ENCODE peak calls at places on chromosomes 3 and 15, in nine cellular contexts. K is Caco-2; P is CD4-positive, alpha-beta T cell; J is heart right ventricle; T is mammary epithelial cell; W is natural killer cell; D is astrocyte of the cerebellum; U is MCF 10A; G is GM13976. A is an unnamed sample.

GRCh38 chr3:168213920-168214319 is 118.2 kb upstream of the GOLIM4 start:
- DNase-seq in D (no peak), K (no peak), T (no peak), P (no peak), W (no peak), J (no peak), U (no peak), G (peak), A (no peak)

GRCh38 chr3:52093751-52094525 is 37.6 kb upstream of the DUSP7 start:
- DNase-seq in U (peak), D (peak), T (no peak), G (no peak), W (no peak), P (no peak), K (no peak), J (no peak), A (no peak)

GRCh38 chr3:129051776-129052400 is 8.7 kb upstream of the GP9 start:
- DNase-seq in G (no peak), T (no peak), D (no peak), P (no peak), W (no peak), U (no peak), K (no peak), J (peak), A (no peak)

GRCh38 chr15:77495806-77496589 is 75.3 kb downstream of the HMG20A start:
- DNase-seq in J (no peak), U (no peak), P (no peak), T (no peak), D (no peak), K (no peak), G (no peak), W (no peak), A (no peak)

GRCh38 chr15:90106522-90107117 is 4.4 kb upstream of the IDH2 start:
- DNase-seq in K (no peak), D (no peak), W (no peak), T (peak), G (no peak), U (peak), J (peak), P (no peak), A (peak)

GRCh38 chr3:195458188-195458800 is 15.5 kb upstream of the ACAP2 start:
- DNase-seq in K (no peak), G (peak), W (no peak), P (no peak), T (no peak), U (no peak), D (no peak), J (no peak), A (no peak)

GRCh38 chr3:52471371-52472238 is 16.2 kb downstream of the NISCH start:
- DNase-seq in W (no peak), D (no peak), T (no peak), U (peak), K (no peak), J (peak), P (no peak), G (peak), A (peak)

GRCh38 chr3:171528102-171528501 is 67.9 kb upstream of the TNIK start:
- DNase-seq in U (peak), D (no peak), T (no peak), J (no peak), G (no peak), W (no peak), P (no peak), K (no peak), A (no peak)

GRCh38 chr15:67746022-67746421 is 79.3 kb upstream of the SKOR1 start:
- DNase-seq in K (no peak), G (no peak), J (no peak), P (no peak), U (peak), D (no peak), W (no peak), T (peak), A (no peak)

GRCh38 chr3:188432826-188433525 is 279.0 kb downstream of the LPP start:
- DNase-seq in D (peak), J (no peak), K (peak), T (no peak), U (no peak), P (no peak), G (no peak), W (no peak), A (peak)

GRCh38 chr15:76930831-76931396 is 635 bp upstream of the RCN2 start:
- DNase-seq in T (no peak), J (no peak), G (no peak), U (no peak), K (no peak), W (no peak), D (no peak), P (no peak), A (no peak)

GRCh38 chr3:101182734-101183133 is 137.6 kb downstream of the IMPG2 start:
- DNase-seq in D (no peak), G (no peak), U (peak), W (no peak), J (no peak), T (peak), K (no peak), P (no peak), A (peak)

GRCh38 chr3:143016321-143016972 is 15.1 kb downstream of the U2SURP start:
- DNase-seq in T (no peak), K (no peak), W (no peak), P (no peak), G (no peak), J (no peak), D (no peak), U (no peak), A (no peak)

GRCh38 chr3:172138792-172139507 is 99.6 kb downstream of the FNDC3B start:
- DNase-seq in J (no peak), D (no peak), G (peak), U (peak), P (no peak), T (peak), W (no peak), K (no peak), A (peak)

GRCh38 chr15:59501531-59502113 is 63.6 kb downstream of the FAM81A start:
- DNase-seq in K (peak), T (peak), G (peak), W (no peak), U (peak), D (no peak), J (no peak), P (no peak), A (peak)

GRCh38 chr15:63221346-63221745 is 31.9 kb downstream of the RAB8B start:
- DNase-seq in G (no peak), P (no peak), T (no peak), K (no peak), U (peak), W (no peak), J (no peak), D (no peak), A (no peak)

GRCh38 chr3:31777092-31777491 is 204.0 kb downstream of the OSBPL10 start:
- DNase-seq in U (no peak), J (no peak), W (no peak), T (peak), D (no peak), K (no peak), P (no peak), G (no peak), A (no peak)

GRCh38 chr3:25572919-25573385 is 91.8 kb downstream of the TOP2B start:
- DNase-seq in U (peak), K (no peak), J (no peak), W (no peak), P (no peak), T (no peak), G (no peak), D (no peak), A (no peak)

GRCh38 chr3:106183762-106184391 is 315.1 kb upstream of the CBLB start:
- DNase-seq in D (peak), W (no peak), K (no peak), U (peak), G (no peak), J (no peak), T (peak), P (no peak), A (no peak)

GRCh38 chr3:13496879-13497278 is 16.8 kb downstream of the HDAC11 start:
- DNase-seq in J (no peak), K (no peak), W (no peak), P (no peak), D (no peak), G (no peak), T (no peak), U (no peak), A (no peak)

GRCh38 chr15:62054979-62055378 is 5.3 kb downstream of the VPS13C start:
- DNase-seq in G (no peak), D (no peak), U (no peak), J (no peak), W (no peak), P (no peak), T (no peak), K (no peak), A (no peak)

GRCh38 chr3:132773071-132773619 is 50.9 kb upstream of the NPHP3 start:
- DNase-seq in J (no peak), D (no peak), P (no peak), K (no peak), W (no peak), T (peak), G (no peak), U (no peak), A (no peak)

GRCh38 chr3:171163724-171164465 is 137.4 kb upstream of the SLC2A2 start:
- DNase-seq in D (no peak), G (no peak), P (no peak), J (no peak), K (no peak), U (no peak), W (no peak), T (peak), A (no peak)

GRCh38 chr3:155313303-155313702 is 19.8 kb upstream of the STRIT1 start:
- DNase-seq in K (no peak), W (no peak), U (no peak), J (no peak), P (no peak), G (no peak), T (no peak), D (no peak), A (no peak)

GRCh38 chr3:58234516-58234931 is 3.1 kb upstream of the ABHD6 start:
- DNase-seq in G (no peak), D (no peak), K (no peak), T (peak), U (peak), P (no peak), W (no peak), J (no peak), A (peak)

GRCh38 chr15:88345962-88346361 is 89.4 kb upstream of the NTRK3 start:
- DNase-seq in D (no peak), J (no peak), G (no peak), P (no peak), K (no peak), T (no peak), U (no peak), W (no peak), A (no peak)

GRCh38 chr15:88344786-88345185 is 88.2 kb upstream of the NTRK3 start:
- DNase-seq in W (no peak), G (no peak), T (no peak), U (no peak), D (no peak), J (no peak), K (no peak), P (no peak), A (no peak)

DNA sequence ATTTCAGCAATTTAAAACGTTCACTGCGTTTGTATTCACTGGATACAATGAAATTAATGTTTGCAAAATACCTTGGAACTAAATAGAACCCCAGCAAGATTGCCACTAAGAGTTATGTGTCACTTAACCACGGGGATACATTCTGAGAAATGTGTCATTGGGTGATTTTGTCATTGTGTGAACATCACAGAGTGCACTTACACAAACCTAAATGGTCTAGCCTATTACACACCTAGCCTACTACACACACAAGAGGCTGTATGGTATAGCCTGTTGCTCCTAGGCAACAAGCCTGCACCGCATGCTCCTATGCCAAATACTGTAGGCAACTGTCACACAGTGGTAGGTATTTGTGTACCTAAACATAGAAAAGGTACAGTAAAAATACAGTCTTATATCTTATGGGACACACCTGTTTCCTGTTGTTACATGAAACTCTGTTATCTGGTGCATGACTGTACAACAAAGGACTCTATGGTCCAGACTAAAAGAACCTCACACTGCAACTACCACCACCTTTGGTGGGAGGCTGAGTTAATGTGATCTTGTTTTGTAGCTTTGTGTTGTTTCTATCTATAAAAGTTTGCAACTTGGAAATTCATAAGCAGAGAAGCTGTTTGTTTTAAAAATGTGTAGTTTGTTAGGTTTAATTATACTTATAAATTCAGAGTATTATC is 92.2 kb upstream of the NTRK3 start:
- DNase-seq in T (no peak), K (no peak), U (no peak), G (no peak), P (no peak), J (no peak), W (no peak), D (no peak), A (no peak)
- TF ChIP-seq CTCF in T (no peak), K (no peak), U (no peak), G (no peak), P (no peak), J (no peak), W (no peak), D (no peak), A (no peak)

GRCh38 chr3:39396690-39397089 is 9.8 kb upstream of the RPSA start:
- DNase-seq in J (no peak), U (no peak), P (no peak), K (no peak), W (no peak), D (no peak), G (no peak), T (no peak), A (no peak)

GRCh38 chr3:39401983-39402382 is 4.5 kb upstream of the RPSA start:
- DNase-seq in P (no peak), D (no peak), J (no peak), K (no peak), T (no peak), W (no peak), U (no peak), G (no peak), A (no peak)

GRCh38 chr3:39398700-39399099 is 7.8 kb upstream of the RPSA start:
- DNase-seq in J (no peak), U (no peak), G (no peak), T (peak), K (no peak), W (no peak), P (no peak), D (no peak), A (no peak)
- TF ChIP-seq CTCF in J (no peak), U (no peak), G (no peak), T (peak), K (no peak), W (no peak), P (no peak), D (no peak), A (no peak)

DNA sequence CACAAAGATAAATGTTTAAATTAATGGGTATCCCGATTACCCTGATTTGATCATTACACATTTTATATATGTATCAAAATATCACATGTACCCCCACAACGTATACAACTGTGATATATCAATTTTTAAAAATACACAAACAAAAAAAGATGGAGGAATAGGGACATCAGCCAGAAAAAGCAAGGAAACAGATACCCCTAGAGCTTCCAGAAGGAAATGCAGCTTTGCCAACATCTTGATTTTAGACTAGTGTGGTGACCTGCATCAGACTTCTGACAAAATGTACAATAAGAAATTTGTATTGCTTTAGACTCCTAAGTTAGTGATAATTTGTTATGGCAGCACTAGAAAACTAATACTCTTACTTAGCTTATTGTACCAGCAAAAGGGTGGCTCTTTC is 483.8 kb downstream of the TUSC7 start:
- DNase-seq in K (no peak), W (no peak), P (no peak), J (no peak), G (no peak), T (no peak), U (peak), D (no peak), A (no peak)
- TF ChIP-seq CTCF in K (peak), W (no peak), P (no peak), J (no peak), G (no peak), T (no peak), U (no peak), D (no peak), A (no peak)

GRCh38 chr15:39578851-39579486 is 1.9 kb upstream of the THBS1 start:
- DNase-seq in K (no peak), J (no peak), G (no peak), W (no peak), T (no peak), P (no peak), U (no peak), D (no peak), A (no peak)
- TF ChIP-seq CTCF in K (no peak), J (no peak), G (no peak), W (no peak), T (no peak), P (no peak), U (no peak), D (peak), A (no peak)